ENCODE peak calls at places on chromosome 13, in seven cellular contexts. One of them, this sample, is unnamed.

GRCh38 chr13:76954568-76954967 is 6.3 kb downstream of the ACOD1 start:
- DNase-seq in cardiac fibroblast: no peak
- DNase-seq in LoVo: no peak
- DNase-seq in HL-60: no peak
- DNase-seq in HuH-7: no peak
- DNase-seq in stimulated activated naive B cell treated with anti-CD40 and anti-IgM and Interleukin-4, amounts not matched to agents 10 μg/mL and 1 μg/mL and 100 μg/mL, for 72 hours: no peak
- DNase-seq in effector CD4-positive, alpha-beta T cell: no peak
- DNase-seq in this sample: no peak

GRCh38 chr13:35996360-35996759 is 134.8 kb downstream of the DCLK1 start:
- DNase-seq in cardiac fibroblast: no peak
- DNase-seq in LoVo: no peak
- DNase-seq in HL-60: no peak
- DNase-seq in HuH-7: no peak
- DNase-seq in stimulated activated naive B cell treated with anti-CD40 and anti-IgM and Interleukin-4, amounts not matched to agents 10 μg/mL and 1 μg/mL and 100 μg/mL, for 72 hours: no peak
- DNase-seq in effector CD4-positive, alpha-beta T cell: no peak
- DNase-seq in this sample: no peak

GRCh38 chr13:21850013-21851006 is 179.4 kb downstream of the FGF9 start:
- DNase-seq in cardiac fibroblast: no peak
- DNase-seq in LoVo: no peak
- DNase-seq in HL-60: no peak
- DNase-seq in HuH-7: no peak
- DNase-seq in stimulated activated naive B cell treated with anti-CD40 and anti-IgM and Interleukin-4, amounts not matched to agents 10 μg/mL and 1 μg/mL and 100 μg/mL, for 72 hours: no peak
- DNase-seq in effector CD4-positive, alpha-beta T cell: no peak
- DNase-seq in this sample: no peak

GRCh38 chr13:51396352-51396751 is 56.5 kb downstream of the INTS6 start:
- DNase-seq in cardiac fibroblast: peak
- DNase-seq in LoVo: no peak
- DNase-seq in HL-60: peak
- DNase-seq in HuH-7: no peak
- DNase-seq in stimulated activated naive B cell treated with anti-CD40 and anti-IgM and Interleukin-4, amounts not matched to agents 10 μg/mL and 1 μg/mL and 100 μg/mL, for 72 hours: no peak
- DNase-seq in effector CD4-positive, alpha-beta T cell: no peak
- DNase-seq in this sample: no peak

GRCh38 chr13:72166102-72166660 is 299.2 kb upstream of the DACH1 start:
- DNase-seq in cardiac fibroblast: peak
- DNase-seq in LoVo: no peak
- DNase-seq in HL-60: no peak
- DNase-seq in HuH-7: no peak
- DNase-seq in stimulated activated naive B cell treated with anti-CD40 and anti-IgM and Interleukin-4, amounts not matched to agents 10 μg/mL and 1 μg/mL and 100 μg/mL, for 72 hours: no peak
- DNase-seq in effector CD4-positive, alpha-beta T cell: no peak
- DNase-seq in this sample: no peak

GRCh38 chr13:98842858-98843481 is 90.5 kb upstream of the SLC15A1 start:
- DNase-seq in cardiac fibroblast: peak
- DNase-seq in LoVo: peak
- DNase-seq in HL-60: peak
- DNase-seq in HuH-7: peak
- DNase-seq in stimulated activated naive B cell treated with anti-CD40 and anti-IgM and Interleukin-4, amounts not matched to agents 10 μg/mL and 1 μg/mL and 100 μg/mL, for 72 hours: peak
- DNase-seq in effector CD4-positive, alpha-beta T cell: peak
- DNase-seq in this sample: peak

GRCh38 chr13:100497394-100497793 is 91.2 kb downstream of the GGACT start:
- DNase-seq in cardiac fibroblast: peak
- DNase-seq in LoVo: no peak
- DNase-seq in HL-60: no peak
- DNase-seq in HuH-7: no peak
- DNase-seq in stimulated activated naive B cell treated with anti-CD40 and anti-IgM and Interleukin-4, amounts not matched to agents 10 μg/mL and 1 μg/mL and 100 μg/mL, for 72 hours: no peak
- DNase-seq in effector CD4-positive, alpha-beta T cell: no peak
- DNase-seq in this sample: no peak

GRCh38 chr13:53160211-53160610 is 131.6 kb downstream of the OLFM4 start:
- DNase-seq in cardiac fibroblast: no peak
- DNase-seq in LoVo: no peak
- DNase-seq in HL-60: no peak
- DNase-seq in HuH-7: no peak
- DNase-seq in stimulated activated naive B cell treated with anti-CD40 and anti-IgM and Interleukin-4, amounts not matched to agents 10 μg/mL and 1 μg/mL and 100 μg/mL, for 72 hours: no peak
- DNase-seq in effector CD4-positive, alpha-beta T cell: no peak
- DNase-seq in this sample: no peak

GRCh38 chr13:23695711-23696512 is 125.7 kb downstream of the TNFRSF19 start:
- DNase-seq in cardiac fibroblast: no peak
- DNase-seq in LoVo: no peak
- DNase-seq in HL-60: peak
- DNase-seq in HuH-7: no peak
- DNase-seq in stimulated activated naive B cell treated with anti-CD40 and anti-IgM and Interleukin-4, amounts not matched to agents 10 μg/mL and 1 μg/mL and 100 μg/mL, for 72 hours: peak
- DNase-seq in effector CD4-positive, alpha-beta T cell: peak
- DNase-seq in this sample: no peak

GRCh38 chr13:25899464-25899863 is 152.4 kb downstream of the SHISA2 start:
- DNase-seq in cardiac fibroblast: no peak
- DNase-seq in LoVo: no peak
- DNase-seq in HL-60: no peak
- DNase-seq in HuH-7: no peak
- DNase-seq in stimulated activated naive B cell treated with anti-CD40 and anti-IgM and Interleukin-4, amounts not matched to agents 10 μg/mL and 1 μg/mL and 100 μg/mL, for 72 hours: no peak
- DNase-seq in effector CD4-positive, alpha-beta T cell: no peak
- DNase-seq in this sample: no peak

GRCh38 chr13:101916108-101916757 is 463.8 kb downstream of the ITGBL1 start:
- DNase-seq in cardiac fibroblast: peak
- DNase-seq in LoVo: no peak
- DNase-seq in HL-60: no peak
- DNase-seq in HuH-7: no peak
- DNase-seq in stimulated activated naive B cell treated with anti-CD40 and anti-IgM and Interleukin-4, amounts not matched to agents 10 μg/mL and 1 μg/mL and 100 μg/mL, for 72 hours: no peak
- DNase-seq in effector CD4-positive, alpha-beta T cell: no peak
- DNase-seq in this sample: peak

GRCh38 chr13:92808007-92808406 is 418.6 kb upstream of the GPC6 start:
- DNase-seq in cardiac fibroblast: no peak
- DNase-seq in LoVo: no peak
- DNase-seq in HL-60: no peak
- DNase-seq in HuH-7: no peak
- DNase-seq in stimulated activated naive B cell treated with anti-CD40 and anti-IgM and Interleukin-4, amounts not matched to agents 10 μg/mL and 1 μg/mL and 100 μg/mL, for 72 hours: no peak
- DNase-seq in effector CD4-positive, alpha-beta T cell: no peak
- DNase-seq in this sample: no peak

GRCh38 chr13:113220141-113220598 is 10.8 kb downstream of the CUL4A start:
- DNase-seq in cardiac fibroblast: no peak
- DNase-seq in LoVo: no peak
- DNase-seq in HL-60: no peak
- DNase-seq in HuH-7: peak
- DNase-seq in stimulated activated naive B cell treated with anti-CD40 and anti-IgM and Interleukin-4, amounts not matched to agents 10 μg/mL and 1 μg/mL and 100 μg/mL, for 72 hours: no peak
- DNase-seq in effector CD4-positive, alpha-beta T cell: no peak
- DNase-seq in this sample: no peak

GRCh38 chr13:26202365-26202972 is 19.6 kb downstream of the RNF6 start:
- DNase-seq in cardiac fibroblast: peak
- DNase-seq in LoVo: no peak
- DNase-seq in HL-60: no peak
- DNase-seq in HuH-7: no peak
- DNase-seq in stimulated activated naive B cell treated with anti-CD40 and anti-IgM and Interleukin-4, amounts not matched to agents 10 μg/mL and 1 μg/mL and 100 μg/mL, for 72 hours: no peak
- DNase-seq in effector CD4-positive, alpha-beta T cell: no peak
- DNase-seq in this sample: no peak

GRCh38 chr13:33531484-33531883 is 245.9 kb upstream of the STARD13 start:
- DNase-seq in cardiac fibroblast: no peak
- DNase-seq in LoVo: no peak
- DNase-seq in HL-60: no peak
- DNase-seq in HuH-7: no peak
- DNase-seq in stimulated activated naive B cell treated with anti-CD40 and anti-IgM and Interleukin-4, amounts not matched to agents 10 μg/mL and 1 μg/mL and 100 μg/mL, for 72 hours: no peak
- DNase-seq in effector CD4-positive, alpha-beta T cell: no peak
- DNase-seq in this sample: no peak

GRCh38 chr13:20360041-20360491 is 127.9 kb upstream of the GJB6 start:
- DNase-seq in cardiac fibroblast: peak
- DNase-seq in LoVo: no peak
- DNase-seq in HL-60: no peak
- DNase-seq in HuH-7: no peak
- DNase-seq in stimulated activated naive B cell treated with anti-CD40 and anti-IgM and Interleukin-4, amounts not matched to agents 10 μg/mL and 1 μg/mL and 100 μg/mL, for 72 hours: no peak
- DNase-seq in effector CD4-positive, alpha-beta T cell: no peak
- DNase-seq in this sample: no peak

GRCh38 chr13:20192470-20193141 is at the start of gene GJB2:
- DNase-seq in cardiac fibroblast: no peak
- DNase-seq in LoVo: peak
- DNase-seq in HL-60: no peak
- DNase-seq in HuH-7: peak
- DNase-seq in stimulated activated naive B cell treated with anti-CD40 and anti-IgM and Interleukin-4, amounts not matched to agents 10 μg/mL and 1 μg/mL and 100 μg/mL, for 72 hours: no peak
- DNase-seq in effector CD4-positive, alpha-beta T cell: no peak
- DNase-seq in this sample: no peak

GRCh38 chr13:49240017-49240416 is 7.7 kb upstream of the CDADC1 start:
- DNase-seq in cardiac fibroblast: peak
- DNase-seq in LoVo: peak
- DNase-seq in HL-60: peak
- DNase-seq in HuH-7: no peak
- DNase-seq in stimulated activated naive B cell treated with anti-CD40 and anti-IgM and Interleukin-4, amounts not matched to agents 10 μg/mL and 1 μg/mL and 100 μg/mL, for 72 hours: no peak
- DNase-seq in effector CD4-positive, alpha-beta T cell: peak
- DNase-seq in this sample: no peak

GRCh38 chr13:110834572-110834971 is 80.3 kb downstream of the ANKRD10 start:
- DNase-seq in cardiac fibroblast: no peak
- DNase-seq in LoVo: no peak
- DNase-seq in HL-60: no peak
- DNase-seq in HuH-7: no peak
- DNase-seq in stimulated activated naive B cell treated with anti-CD40 and anti-IgM and Interleukin-4, amounts not matched to agents 10 μg/mL and 1 μg/mL and 100 μg/mL, for 72 hours: no peak
- DNase-seq in effector CD4-positive, alpha-beta T cell: no peak
- DNase-seq in this sample: no peak

GRCh38 chr13:109154546-109154945 is 525.1 kb downstream of the MYO16 start:
- DNase-seq in cardiac fibroblast: peak
- DNase-seq in LoVo: no peak
- DNase-seq in HL-60: no peak
- DNase-seq in HuH-7: no peak
- DNase-seq in stimulated activated naive B cell treated with anti-CD40 and anti-IgM and Interleukin-4, amounts not matched to agents 10 μg/mL and 1 μg/mL and 100 μg/mL, for 72 hours: no peak
- DNase-seq in effector CD4-positive, alpha-beta T cell: no peak
- DNase-seq in this sample: no peak

GRCh38 chr13:96053003-96053703 is at the start of gene UGGT2:
- DNase-seq in cardiac fibroblast: peak
- DNase-seq in LoVo: peak
- DNase-seq in HL-60: peak
- DNase-seq in HuH-7: peak
- DNase-seq in stimulated activated naive B cell treated with anti-CD40 and anti-IgM and Interleukin-4, amounts not matched to agents 10 μg/mL and 1 μg/mL and 100 μg/mL, for 72 hours: peak
- DNase-seq in effector CD4-positive, alpha-beta T cell: no peak
- DNase-seq in this sample: peak

GRCh38 chr13:96421314-96421713 is 331.4 kb downstream of the HS6ST3 start:
- DNase-seq in cardiac fibroblast: no peak
- DNase-seq in LoVo: no peak
- DNase-seq in HL-60: no peak
- DNase-seq in HuH-7: no peak
- DNase-seq in stimulated activated naive B cell treated with anti-CD40 and anti-IgM and Interleukin-4, amounts not matched to agents 10 μg/mL and 1 μg/mL and 100 μg/mL, for 72 hours: no peak
- DNase-seq in effector CD4-positive, alpha-beta T cell: no peak
- DNase-seq in this sample: no peak

GRCh38 chr13:28636677-28637317 is 22.1 kb upstream of the POMP start:
- DNase-seq in cardiac fibroblast: peak
- DNase-seq in LoVo: peak
- DNase-seq in HL-60: peak
- DNase-seq in HuH-7: peak
- DNase-seq in stimulated activated naive B cell treated with anti-CD40 and anti-IgM and Interleukin-4, amounts not matched to agents 10 μg/mL and 1 μg/mL and 100 μg/mL, for 72 hours: peak
- DNase-seq in effector CD4-positive, alpha-beta T cell: peak
- DNase-seq in this sample: peak

GRCh38 chr13:66506031-66506777 is 723.9 kb downstream of the PCDH9 start:
- DNase-seq in cardiac fibroblast: no peak
- DNase-seq in LoVo: no peak
- DNase-seq in HL-60: no peak
- DNase-seq in HuH-7: no peak
- DNase-seq in stimulated activated naive B cell treated with anti-CD40 and anti-IgM and Interleukin-4, amounts not matched to agents 10 μg/mL and 1 μg/mL and 100 μg/mL, for 72 hours: no peak
- DNase-seq in effector CD4-positive, alpha-beta T cell: no peak
- DNase-seq in this sample: no peak

GRCh38 chr13:112204881-112205327 is 138.0 kb downstream of the SOX1 start:
- DNase-seq in cardiac fibroblast: no peak
- DNase-seq in LoVo: no peak
- DNase-seq in HL-60: no peak
- DNase-seq in HuH-7: no peak
- DNase-seq in stimulated activated naive B cell treated with anti-CD40 and anti-IgM and Interleukin-4, amounts not matched to agents 10 μg/mL and 1 μg/mL and 100 μg/mL, for 72 hours: no peak
- DNase-seq in effector CD4-positive, alpha-beta T cell: no peak
- DNase-seq in this sample: no peak

GRCh38 chr13:95492044-95492801 is 60.3 kb upstream of the CLDN10 start:
- DNase-seq in cardiac fibroblast: no peak
- DNase-seq in LoVo: peak
- DNase-seq in HL-60: no peak
- DNase-seq in HuH-7: no peak
- DNase-seq in stimulated activated naive B cell treated with anti-CD40 and anti-IgM and Interleukin-4, amounts not matched to agents 10 μg/mL and 1 μg/mL and 100 μg/mL, for 72 hours: no peak
- DNase-seq in effector CD4-positive, alpha-beta T cell: no peak
- DNase-seq in this sample: no peak

GRCh38 chr13:37418490-37418889 is 180.1 kb downstream of the POSTN start:
- DNase-seq in cardiac fibroblast: peak
- DNase-seq in LoVo: no peak
- DNase-seq in HL-60: no peak
- DNase-seq in HuH-7: no peak
- DNase-seq in stimulated activated naive B cell treated with anti-CD40 and anti-IgM and Interleukin-4, amounts not matched to agents 10 μg/mL and 1 μg/mL and 100 μg/mL, for 72 hours: no peak
- DNase-seq in effector CD4-positive, alpha-beta T cell: no peak
- DNase-seq in this sample: no peak

GRCh38 chr13:33229446-33230177 is 55.9 kb downstream of the STARD13 start:
- DNase-seq in cardiac fibroblast: peak
- DNase-seq in LoVo: no peak
- DNase-seq in HL-60: no peak
- DNase-seq in HuH-7: peak
- DNase-seq in stimulated activated naive B cell treated with anti-CD40 and anti-IgM and Interleukin-4, amounts not matched to agents 10 μg/mL and 1 μg/mL and 100 μg/mL, for 72 hours: no peak
- DNase-seq in effector CD4-positive, alpha-beta T cell: no peak
- DNase-seq in this sample: no peak

GRCh38 chr13:113959198-113959597 is 14.7 kb downstream of the C13orf46 start:
- DNase-seq in cardiac fibroblast: peak
- DNase-seq in LoVo: peak
- DNase-seq in HL-60: no peak
- DNase-seq in HuH-7: no peak
- DNase-seq in stimulated activated naive B cell treated with anti-CD40 and anti-IgM and Interleukin-4, amounts not matched to agents 10 μg/mL and 1 μg/mL and 100 μg/mL, for 72 hours: no peak
- DNase-seq in effector CD4-positive, alpha-beta T cell: no peak
- DNase-seq in this sample: no peak

GRCh38 chr13:46721054-46721453 is 75.9 kb downstream of the ESD start:
- DNase-seq in cardiac fibroblast: peak
- DNase-seq in LoVo: peak
- DNase-seq in HL-60: peak
- DNase-seq in HuH-7: no peak
- DNase-seq in stimulated activated naive B cell treated with anti-CD40 and anti-IgM and Interleukin-4, amounts not matched to agents 10 μg/mL and 1 μg/mL and 100 μg/mL, for 72 hours: no peak
- DNase-seq in effector CD4-positive, alpha-beta T cell: peak
- DNase-seq in this sample: no peak

GRCh38 chr13:40589285-40590109 is 76.9 kb downstream of the FOXO1 start:
- DNase-seq in cardiac fibroblast: peak
- DNase-seq in LoVo: no peak
- DNase-seq in HL-60: peak
- DNase-seq in HuH-7: no peak
- DNase-seq in stimulated activated naive B cell treated with anti-CD40 and anti-IgM and Interleukin-4, amounts not matched to agents 10 μg/mL and 1 μg/mL and 100 μg/mL, for 72 hours: peak
- DNase-seq in effector CD4-positive, alpha-beta T cell: no peak
- DNase-seq in this sample: no peak

GRCh38 chr13:108176685-108177274 is 38.6 kb downstream of the LIG4 start:
- DNase-seq in cardiac fibroblast: peak
- DNase-seq in LoVo: no peak
- DNase-seq in HL-60: peak
- DNase-seq in HuH-7: peak
- DNase-seq in stimulated activated naive B cell treated with anti-CD40 and anti-IgM and Interleukin-4, amounts not matched to agents 10 μg/mL and 1 μg/mL and 100 μg/mL, for 72 hours: no peak
- DNase-seq in effector CD4-positive, alpha-beta T cell: peak
- DNase-seq in this sample: no peak

GRCh38 chr13:89490661-89491060 is 1819.5 kb downstream of the SLITRK5 start:
- DNase-seq in cardiac fibroblast: no peak
- DNase-seq in LoVo: no peak
- DNase-seq in HL-60: no peak
- DNase-seq in HuH-7: no peak
- DNase-seq in stimulated activated naive B cell treated with anti-CD40 and anti-IgM and Interleukin-4, amounts not matched to agents 10 μg/mL and 1 μg/mL and 100 μg/mL, for 72 hours: no peak
- DNase-seq in effector CD4-positive, alpha-beta T cell: no peak
- DNase-seq in this sample: no peak

GRCh38 chr13:114257014-114257413 is 22.3 kb downstream of the CDC16 start:
- DNase-seq in cardiac fibroblast: no peak
- DNase-seq in LoVo: no peak
- DNase-seq in HL-60: no peak
- DNase-seq in HuH-7: no peak
- DNase-seq in stimulated activated naive B cell treated with anti-CD40 and anti-IgM and Interleukin-4, amounts not matched to agents 10 μg/mL and 1 μg/mL and 100 μg/mL, for 72 hours: no peak
- DNase-seq in effector CD4-positive, alpha-beta T cell: no peak
- DNase-seq in this sample: no peak

GRCh38 chr13:70391678-70392077 is 283.4 kb upstream of the KLHL1 start:
- DNase-seq in cardiac fibroblast: no peak
- DNase-seq in LoVo: no peak
- DNase-seq in HL-60: no peak
- DNase-seq in HuH-7: no peak
- DNase-seq in stimulated activated naive B cell treated with anti-CD40 and anti-IgM and Interleukin-4, amounts not matched to agents 10 μg/mL and 1 μg/mL and 100 μg/mL, for 72 hours: no peak
- DNase-seq in effector CD4-positive, alpha-beta T cell: no peak
- DNase-seq in this sample: peak

This sample was measured in NCI-H1930.